ENCODE peak calls at places on chromosomes 12 and 14, in six cellular contexts. O, X, A, R, K and P are unnamed samples.
A peak's percentile ranks its signal among the peaks of the same experiment; 100 is the strongest.

GRCh38 chr12:27779416-27779815 is 617 bp upstream of the KLHL42 start:
- DNase-seq in O (no peak), A (peak; percentile 52), X (no peak), K (peak; percentile 30), R (no peak), P (peak; percentile 43)

GRCh38 chr12:118853634-118854033 is 127.7 kb upstream of the SRRM4 start:
- DNase-seq in K (no peak), X (no peak), O (no peak), R (no peak), A (peak; percentile 45), P (peak; percentile 35)

GRCh38 chr14:56183631-56184157 is 65.5 kb downstream of the PELI2 start:
- DNase-seq in K (no peak), A (no peak), O (peak; percentile 13), X (no peak), R (no peak), P (no peak)

GRCh38 chr12:51683763-51684357 is 92.8 kb downstream of the SCN8A start:
- DNase-seq in R (no peak), K (peak; percentile 6), X (no peak), A (no peak), O (peak; percentile 65), P (no peak)

GRCh38 chr14:105890474-105891220 is 364.3 kb downstream of the TMEM121 start:
- DNase-seq in R (no peak), O (no peak), X (no peak), K (no peak), A (no peak), P (no peak)

GRCh38 chr12:106170285-106170684 is 31.5 kb upstream of the NUAK1 start:
- DNase-seq in K (peak; percentile 52), X (no peak), O (peak; percentile 55), R (no peak), A (no peak), P (no peak)

GRCh38 chr14:50321009-50321660 is 9.0 kb downstream of the DMAC2L start:
- DNase-seq in X (no peak), K (peak; percentile 99), R (no peak), O (peak; percentile 98), A (peak; percentile 50), P (peak; percentile 76)

GRCh38 chr12:118358607-118359540 is 13.8 kb downstream of the TAOK3 start:
- DNase-seq in R (no peak), K (no peak), O (no peak), A (no peak), X (no peak), P (no peak)

GRCh38 chr14:32300146-32300545 is 29.0 kb upstream of the AKAP6 start:
- DNase-seq in K (no peak), R (no peak), X (peak; percentile 6), O (no peak), A (no peak), P (no peak)

GRCh38 chr12:3083949-3084348 is 6.8 kb downstream of the TSPAN9 start:
- DNase-seq in O (no peak), A (no peak), R (no peak), X (no peak), K (no peak), P (peak; percentile 57)

GRCh38 chr12:130161261-130162231 is 718 bp upstream of the FZD10 start:
- DNase-seq in A (peak; percentile 89), X (peak; percentile 59), K (no peak), O (no peak), R (peak; percentile 59), P (peak; percentile 76)

GRCh38 chr12:96121271-96121711 is 72.9 kb upstream of the ELK3 start:
- DNase-seq in X (no peak), A (no peak), R (no peak), K (peak; percentile 43), O (peak; percentile 14), P (no peak)

GRCh38 chr14:64756712-64757111 is 52.5 kb downstream of the PLEKHG3 start:
- DNase-seq in A (no peak), O (no peak), X (no peak), K (no peak), R (no peak), P (no peak)
- H2AK5ac ChIP-seq in A (no peak overlapping the region), O (peak overlapping the region; percentile 27), X (no peak overlapping the region), K (peak overlapping the region; percentile 87), R (no peak overlapping the region), P (no peak overlapping the region)

GRCh38 chr12:79624378-79624777 is 66.4 kb downstream of the PAWR start:
- DNase-seq in K (no peak), X (no peak), O (peak; percentile 81), R (no peak), A (no peak), P (no peak)
- H2BK15ac ChIP-seq in K (no peak overlapping the region), X (no peak overlapping the region), O (no peak overlapping the region), R (no peak overlapping the region), A (no peak overlapping the region), P (no peak overlapping the region)

GRCh38 chr14:61176686-61177085 is 104.5 kb downstream of the TMEM30B start:
- DNase-seq in X (no peak), A (no peak), R (no peak), K (no peak), O (no peak), P (no peak)

GRCh38 chr14:61179776-61180398 is 101.3 kb downstream of the TMEM30B start:
- DNase-seq in A (no peak), O (peak; percentile 58), X (no peak), K (peak; percentile 63), R (no peak), P (no peak)

GRCh38 chr14:61177279-61178225 is 103.6 kb downstream of the TMEM30B start:
- DNase-seq in A (peak; percentile 50), O (peak; percentile 31), R (no peak), K (peak; percentile 51), X (no peak), P (peak; percentile 83)

GRCh38 chr14:61178226-61179060 is 102.7 kb downstream of the TMEM30B start:
- DNase-seq in K (peak; percentile 98), A (no peak), R (no peak), O (peak; percentile 99), X (no peak), P (peak; percentile 89)

DNA sequence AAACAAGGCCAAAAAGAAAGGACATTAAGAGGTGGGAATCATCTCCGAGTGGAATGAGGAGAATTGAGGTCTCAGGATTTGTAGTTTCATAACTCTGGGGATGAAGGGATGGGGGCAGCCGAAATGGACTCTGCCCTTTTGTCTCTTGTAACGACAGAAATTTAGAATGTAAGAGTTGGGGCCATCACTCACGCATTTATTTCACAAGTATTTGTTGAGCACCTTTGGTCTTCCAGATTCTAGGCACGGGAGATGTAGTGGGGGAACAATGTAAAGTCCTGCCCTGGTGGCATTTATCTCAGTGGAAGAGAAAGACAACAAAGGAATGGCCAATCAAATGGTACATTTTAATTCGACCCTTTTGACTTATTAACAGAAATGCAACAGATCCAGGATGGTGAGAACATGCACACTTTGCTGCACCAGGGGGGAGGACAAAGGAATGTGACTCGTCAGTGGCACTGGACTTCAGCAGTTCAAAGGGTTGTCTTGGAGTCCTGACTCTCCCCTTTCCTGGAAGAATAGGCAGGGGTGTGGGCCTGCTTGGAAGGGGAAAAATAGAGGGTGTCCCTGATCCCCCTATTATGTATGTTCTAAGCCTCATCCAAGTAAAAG is 102.0 kb downstream of the TMEM30B start:
- DNase-seq in O (peak; percentile 26), K (peak; percentile 50), X (no peak), A (no peak), R (no peak), P (peak; percentile 23)
- H3K9ac ChIP-seq in O (peak overlapping the region; percentile 22), K (no peak overlapping the region), X (no peak overlapping the region), A (no peak overlapping the region), R (no peak overlapping the region), P (no peak overlapping the region)

GRCh38 chr12:108630481-108631207 is 3.0 kb downstream of the SELPLG start:
- DNase-seq in R (no peak), X (no peak), A (no peak), K (peak; percentile 79), O (peak; percentile 77), P (no peak)
- H2AK5ac ChIP-seq in R (no peak overlapping the region), X (peak overlapping the region; percentile 67), A (no peak overlapping the region), K (peak overlapping the region; percentile 82), O (peak overlapping the region; percentile 92), P (no peak overlapping the region)

GRCh38 chr14:72129283-72129682 is 197.1 kb downstream of the RGS6 start:
- DNase-seq in O (no peak), R (no peak), A (no peak), K (no peak), X (no peak), P (no peak)

GRCh38 chr14:72124171-72124570 is 191.9 kb downstream of the RGS6 start:
- DNase-seq in K (no peak), X (no peak), A (no peak), R (no peak), O (no peak), P (no peak)

GRCh38 chr14:72126091-72126490 is 193.9 kb downstream of the RGS6 start:
- DNase-seq in K (no peak), R (no peak), O (no peak), X (no peak), A (no peak), P (no peak)

GRCh38 chr14:72126561-72126960 is 194.3 kb downstream of the RGS6 start:
- DNase-seq in R (no peak), A (no peak), K (no peak), X (no peak), O (no peak), P (no peak)

GRCh38 chr14:72128629-72129028 is 196.4 kb downstream of the RGS6 start:
- DNase-seq in X (no peak), K (no peak), A (no peak), R (no peak), O (no peak), P (no peak)
- H2BK15ac ChIP-seq in X (no peak overlapping the region), K (no peak overlapping the region), A (no peak overlapping the region), R (no peak overlapping the region), O (no peak overlapping the region), P (no peak overlapping the region)

GRCh38 chr14:79878785-79879184 is 332.5 kb downstream of the DIO2 start:
- DNase-seq in X (no peak), R (no peak), K (no peak), A (no peak), O (no peak), P (no peak)
- H3K9ac ChIP-seq in X (no peak overlapping the region), R (no peak overlapping the region), K (no peak overlapping the region), A (no peak overlapping the region), O (no peak overlapping the region), P (no peak overlapping the region)

GRCh38 chr12:124831590-124831989 is 32.1 kb downstream of the SCARB1 start:
- DNase-seq in R (no peak), A (no peak), K (no peak), X (no peak), O (no peak), P (no peak)

GRCh38 chr12:124829008-124829707 is 34.5 kb downstream of the SCARB1 start:
- DNase-seq in R (no peak), X (no peak), K (peak; percentile 93), O (peak; percentile 85), A (no peak), P (peak; percentile 94)

GRCh38 chr12:124829708-124830304 is 33.9 kb downstream of the SCARB1 start:
- DNase-seq in A (no peak), X (no peak), K (no peak), O (no peak), R (no peak), P (no peak)

GRCh38 chr12:124828264-124829007 is 35.2 kb downstream of the SCARB1 start:
- DNase-seq in K (peak; percentile 42), R (no peak), A (no peak), X (no peak), O (peak; percentile 13), P (peak; percentile 60)

DNA sequence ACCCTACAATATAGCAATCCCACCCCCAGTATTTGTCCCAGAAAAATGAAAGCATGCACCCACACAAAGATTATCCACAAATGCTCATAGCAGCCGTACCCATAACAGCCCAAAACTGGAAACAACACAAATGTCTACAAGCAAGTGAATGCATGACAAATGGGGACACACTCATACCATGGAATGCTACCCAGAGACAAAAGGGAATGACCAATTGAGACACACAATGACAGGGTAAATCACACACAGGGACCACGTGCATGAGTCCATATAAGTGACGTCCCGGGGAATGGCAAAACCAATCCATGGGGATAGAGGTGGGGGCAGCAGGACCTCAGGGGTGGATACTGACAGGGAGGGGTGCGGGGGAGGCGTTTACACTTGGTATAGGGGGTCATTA is 33.4 kb downstream of the SCARB1 start:
- DNase-seq in A (no peak), K (no peak), X (no peak), R (no peak), O (no peak), P (no peak)
- H2AK5ac ChIP-seq in A (no peak overlapping the region), K (peak overlapping the region; percentile 54), X (peak overlapping the region; percentile 38), R (no peak overlapping the region), O (peak overlapping the region; percentile 33), P (no peak overlapping the region)